ENCODE peak calls at places on chromosome 14, in nine cellular contexts. One of them, this sample, is unnamed.

GRCh38 chr14:67583711-67584644 is 16.1 kb downstream of the PIGH start:
- DNase-seq in lung: no peak
- DNase-seq in heart right ventricle: no peak
- DNase-seq in breast epithelium: no peak
- DNase-seq in colonic mucosa: peak
- DNase-seq in dorsolateral prefrontal cortex: no peak
- DNase-seq in retinal pigment epithelial cell: no peak
- DNase-seq in bronchial epithelial cell: peak
- DNase-seq in fibroblast of pulmonary artery: peak
- DNase-seq in this sample: no peak

GRCh38 chr14:27205036-27205435 is 607.2 kb upstream of the NOVA1 start:
- DNase-seq in lung: no peak
- DNase-seq in colonic mucosa: no peak
- DNase-seq in breast epithelium: no peak
- DNase-seq in fibroblast of pulmonary artery: no peak
- DNase-seq in dorsolateral prefrontal cortex: no peak
- DNase-seq in retinal pigment epithelial cell: no peak
- DNase-seq in heart right ventricle: no peak
- DNase-seq in bronchial epithelial cell: no peak
- DNase-seq in this sample: no peak

GRCh38 chr14:99255621-99256482 is 16.1 kb downstream of the BCL11B start:
- DNase-seq in dorsolateral prefrontal cortex: no peak
- DNase-seq in fibroblast of pulmonary artery: no peak
- DNase-seq in breast epithelium: no peak
- DNase-seq in lung: no peak
- DNase-seq in bronchial epithelial cell: no peak
- DNase-seq in colonic mucosa: no peak
- DNase-seq in retinal pigment epithelial cell: no peak
- DNase-seq in heart right ventricle: no peak
- DNase-seq in this sample: no peak

GRCh38 chr14:105617201-105617777 is 90.9 kb downstream of the TMEM121 start:
- DNase-seq in fibroblast of pulmonary artery: no peak
- DNase-seq in lung: no peak
- DNase-seq in bronchial epithelial cell: no peak
- DNase-seq in breast epithelium: peak
- DNase-seq in dorsolateral prefrontal cortex: no peak
- DNase-seq in heart right ventricle: no peak
- DNase-seq in retinal pigment epithelial cell: no peak
- DNase-seq in colonic mucosa: no peak
- DNase-seq in this sample: no peak

GRCh38 chr14:50675597-50675996 is 7.5 kb upstream of the SAV1 start:
- DNase-seq in fibroblast of pulmonary artery: no peak
- DNase-seq in bronchial epithelial cell: peak
- DNase-seq in breast epithelium: no peak
- DNase-seq in dorsolateral prefrontal cortex: no peak
- DNase-seq in lung: no peak
- DNase-seq in heart right ventricle: no peak
- DNase-seq in retinal pigment epithelial cell: no peak
- DNase-seq in colonic mucosa: no peak
- DNase-seq in this sample: no peak

GRCh38 chr14:58805057-58805456 is 167.3 kb downstream of the DACT1 start:
- DNase-seq in lung: no peak
- DNase-seq in retinal pigment epithelial cell: no peak
- DNase-seq in colonic mucosa: no peak
- DNase-seq in fibroblast of pulmonary artery: peak
- DNase-seq in bronchial epithelial cell: no peak
- DNase-seq in breast epithelium: no peak
- DNase-seq in heart right ventricle: no peak
- DNase-seq in dorsolateral prefrontal cortex: no peak
- DNase-seq in this sample: no peak

GRCh38 chr14:32073537-32074189 is 3.4 kb upstream of the ARHGAP5 start:
- DNase-seq in breast epithelium: no peak
- DNase-seq in retinal pigment epithelial cell: peak
- DNase-seq in bronchial epithelial cell: peak
- DNase-seq in colonic mucosa: peak
- DNase-seq in fibroblast of pulmonary artery: peak
- DNase-seq in lung: peak
- DNase-seq in dorsolateral prefrontal cortex: no peak
- DNase-seq in heart right ventricle: no peak
- DNase-seq in this sample: peak

GRCh38 chr14:75132374-75133086 is 5.7 kb upstream of the NEK9 start:
- DNase-seq in retinal pigment epithelial cell: peak
- DNase-seq in fibroblast of pulmonary artery: peak
- DNase-seq in heart right ventricle: no peak
- DNase-seq in bronchial epithelial cell: peak
- DNase-seq in lung: peak
- DNase-seq in colonic mucosa: peak
- DNase-seq in dorsolateral prefrontal cortex: no peak
- DNase-seq in breast epithelium: no peak
- DNase-seq in this sample: no peak

GRCh38 chr14:104872469-104873341 is 7.6 kb downstream of the CEP170B start:
- DNase-seq in lung: no peak
- DNase-seq in bronchial epithelial cell: peak
- DNase-seq in breast epithelium: no peak
- DNase-seq in fibroblast of pulmonary artery: peak
- DNase-seq in heart right ventricle: peak
- DNase-seq in retinal pigment epithelial cell: no peak
- DNase-seq in dorsolateral prefrontal cortex: no peak
- DNase-seq in colonic mucosa: no peak
- DNase-seq in this sample: no peak

GRCh38 chr14:105171004-105171673 is 2.6 kb upstream of the JAG2 start:
- DNase-seq in retinal pigment epithelial cell: no peak
- DNase-seq in breast epithelium: no peak
- DNase-seq in dorsolateral prefrontal cortex: no peak
- DNase-seq in fibroblast of pulmonary artery: no peak
- DNase-seq in bronchial epithelial cell: no peak
- DNase-seq in lung: no peak
- DNase-seq in heart right ventricle: no peak
- DNase-seq in colonic mucosa: no peak
- DNase-seq in this sample: no peak

GRCh38 chr14:94515856-94516255 is 6.6 kb upstream of the SERPINA12 start:
- DNase-seq in colonic mucosa: no peak
- DNase-seq in fibroblast of pulmonary artery: no peak
- DNase-seq in retinal pigment epithelial cell: no peak
- DNase-seq in breast epithelium: peak
- DNase-seq in heart right ventricle: no peak
- DNase-seq in bronchial epithelial cell: no peak
- DNase-seq in lung: no peak
- DNase-seq in dorsolateral prefrontal cortex: no peak
- DNase-seq in this sample: no peak

DNA sequence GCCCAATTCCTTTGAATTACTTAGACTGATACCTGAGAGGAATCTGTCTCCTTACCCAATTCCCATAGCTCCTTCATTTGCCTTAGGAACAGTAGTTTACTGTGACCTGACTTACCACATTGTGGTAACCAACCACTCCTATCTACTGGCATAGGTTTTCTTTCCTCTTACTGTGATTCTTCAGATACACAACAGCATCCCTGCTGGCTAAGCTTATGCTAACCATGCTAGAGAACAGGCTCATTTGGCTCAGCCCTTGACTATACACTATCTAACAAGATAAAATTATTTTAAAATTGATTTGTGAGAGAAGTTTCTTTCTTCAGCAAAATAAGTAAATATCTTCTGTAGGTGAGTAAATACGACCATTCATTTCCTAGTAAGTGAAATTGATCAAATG is 320.4 kb upstream of the DDHD1 start:
- DNase-seq in bronchial epithelial cell: no peak
- DNase-seq in colonic mucosa: no peak
- DNase-seq in retinal pigment epithelial cell: no peak
- DNase-seq in breast epithelium: no peak
- DNase-seq in heart right ventricle: no peak
- DNase-seq in fibroblast of pulmonary artery: no peak
- DNase-seq in lung: no peak
- DNase-seq in dorsolateral prefrontal cortex: no peak
- DNase-seq in this sample: no peak
- TF ChIP-seq CTCF in bronchial epithelial cell: no peak
- TF ChIP-seq CTCF in colonic mucosa: no peak
- TF ChIP-seq CTCF in retinal pigment epithelial cell: no peak
- TF ChIP-seq CTCF in breast epithelium: no peak
- TF ChIP-seq CTCF in heart right ventricle: no peak
- TF ChIP-seq CTCF in fibroblast of pulmonary artery: no peak
- TF ChIP-seq CTCF in lung: no peak
- TF ChIP-seq CTCF in dorsolateral prefrontal cortex: no peak
- TF ChIP-seq CTCF in this sample: peak

GRCh38 chr14:97634786-97635185 is 837.6 kb downstream of the VRK1 start:
- DNase-seq in fibroblast of pulmonary artery: no peak
- DNase-seq in bronchial epithelial cell: peak
- DNase-seq in breast epithelium: no peak
- DNase-seq in colonic mucosa: no peak
- DNase-seq in dorsolateral prefrontal cortex: no peak
- DNase-seq in lung: no peak
- DNase-seq in retinal pigment epithelial cell: no peak
- DNase-seq in heart right ventricle: no peak
- DNase-seq in this sample: no peak
- H3K4me3 ChIP-seq in fibroblast of pulmonary artery: no peak
- H3K4me3 ChIP-seq in bronchial epithelial cell: no peak
- H3K4me3 ChIP-seq in breast epithelium: peak
- H3K4me3 ChIP-seq in colonic mucosa: no peak
- H3K4me3 ChIP-seq in dorsolateral prefrontal cortex: peak
- H3K4me3 ChIP-seq in lung: no peak
- H3K4me3 ChIP-seq in retinal pigment epithelial cell: no peak
- H3K4me3 ChIP-seq in heart right ventricle: no peak
- H3K4me3 ChIP-seq in this sample: peak

GRCh38 chr14:64801046-64801445 is 78.7 kb downstream of the SPTB start:
- DNase-seq in fibroblast of pulmonary artery: no peak
- DNase-seq in heart right ventricle: no peak
- DNase-seq in bronchial epithelial cell: no peak
- DNase-seq in lung: no peak
- DNase-seq in retinal pigment epithelial cell: no peak
- DNase-seq in dorsolateral prefrontal cortex: no peak
- DNase-seq in breast epithelium: no peak
- DNase-seq in colonic mucosa: no peak
- DNase-seq in this sample: no peak

GRCh38 chr14:64801800-64802199 is 77.9 kb downstream of the SPTB start:
- DNase-seq in retinal pigment epithelial cell: no peak
- DNase-seq in dorsolateral prefrontal cortex: no peak
- DNase-seq in bronchial epithelial cell: no peak
- DNase-seq in fibroblast of pulmonary artery: peak
- DNase-seq in lung: no peak
- DNase-seq in colonic mucosa: no peak
- DNase-seq in breast epithelium: no peak
- DNase-seq in heart right ventricle: no peak
- DNase-seq in this sample: no peak

GRCh38 chr14:64796369-64796768 is 83.3 kb downstream of the SPTB start:
- DNase-seq in bronchial epithelial cell: no peak
- DNase-seq in colonic mucosa: no peak
- DNase-seq in breast epithelium: no peak
- DNase-seq in heart right ventricle: no peak
- DNase-seq in fibroblast of pulmonary artery: no peak
- DNase-seq in retinal pigment epithelial cell: no peak
- DNase-seq in lung: no peak
- DNase-seq in dorsolateral prefrontal cortex: no peak
- DNase-seq in this sample: no peak

GRCh38 chr14:64799555-64799954 is 80.2 kb downstream of the SPTB start:
- DNase-seq in heart right ventricle: no peak
- DNase-seq in breast epithelium: no peak
- DNase-seq in dorsolateral prefrontal cortex: no peak
- DNase-seq in lung: no peak
- DNase-seq in colonic mucosa: no peak
- DNase-seq in retinal pigment epithelial cell: no peak
- DNase-seq in bronchial epithelial cell: no peak
- DNase-seq in fibroblast of pulmonary artery: no peak
- DNase-seq in this sample: no peak

DNA sequence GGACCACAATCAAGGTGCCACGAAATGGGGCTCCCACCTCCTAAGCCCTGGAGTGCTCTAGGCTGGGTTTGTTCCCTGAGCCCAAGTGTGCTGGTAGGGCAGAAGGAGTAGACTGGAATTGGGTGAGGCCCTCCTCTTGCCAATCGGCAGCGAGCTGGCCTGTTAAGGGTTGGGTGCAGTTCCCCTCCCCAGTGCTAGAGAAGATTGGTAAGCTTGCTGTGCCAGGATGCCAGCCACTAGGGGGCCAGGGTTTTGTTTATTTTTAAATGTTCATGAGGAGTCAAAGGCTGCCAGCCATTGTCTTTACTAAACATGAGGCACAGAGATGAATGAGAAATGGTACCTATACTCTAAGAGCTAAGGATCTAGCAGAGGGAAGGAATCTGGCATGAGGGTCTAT is 79.7 kb downstream of the SPTB start:
- DNase-seq in dorsolateral prefrontal cortex: no peak
- DNase-seq in retinal pigment epithelial cell: no peak
- DNase-seq in bronchial epithelial cell: peak
- DNase-seq in lung: peak
- DNase-seq in colonic mucosa: peak
- DNase-seq in breast epithelium: no peak
- DNase-seq in heart right ventricle: peak
- DNase-seq in fibroblast of pulmonary artery: peak
- DNase-seq in this sample: no peak
- TF ChIP-seq CTCF in dorsolateral prefrontal cortex: peak
- TF ChIP-seq CTCF in retinal pigment epithelial cell: peak
- TF ChIP-seq CTCF in bronchial epithelial cell: peak
- TF ChIP-seq CTCF in lung: no peak
- TF ChIP-seq CTCF in colonic mucosa: peak
- TF ChIP-seq CTCF in breast epithelium: no peak
- TF ChIP-seq CTCF in heart right ventricle: peak
- TF ChIP-seq CTCF in fibroblast of pulmonary artery: peak
- TF ChIP-seq CTCF in this sample: peak

GRCh38 chr14:22535916-22536315 is 53.1 kb downstream of the DAD1 start:
- DNase-seq in bronchial epithelial cell: no peak
- DNase-seq in heart right ventricle: no peak
- DNase-seq in dorsolateral prefrontal cortex: no peak
- DNase-seq in breast epithelium: no peak
- DNase-seq in lung: no peak
- DNase-seq in colonic mucosa: no peak
- DNase-seq in fibroblast of pulmonary artery: no peak
- DNase-seq in retinal pigment epithelial cell: no peak
- DNase-seq in this sample: no peak

GRCh38 chr14:22533739-22534359 is 55.2 kb downstream of the DAD1 start:
- DNase-seq in colonic mucosa: no peak
- DNase-seq in retinal pigment epithelial cell: no peak
- DNase-seq in fibroblast of pulmonary artery: no peak
- DNase-seq in heart right ventricle: no peak
- DNase-seq in breast epithelium: no peak
- DNase-seq in bronchial epithelial cell: no peak
- DNase-seq in lung: no peak
- DNase-seq in dorsolateral prefrontal cortex: no peak
- DNase-seq in this sample: no peak

GRCh38 chr14:22534547-22534946 is 54.5 kb downstream of the DAD1 start:
- DNase-seq in fibroblast of pulmonary artery: no peak
- DNase-seq in colonic mucosa: no peak
- DNase-seq in retinal pigment epithelial cell: no peak
- DNase-seq in lung: no peak
- DNase-seq in breast epithelium: no peak
- DNase-seq in dorsolateral prefrontal cortex: no peak
- DNase-seq in bronchial epithelial cell: no peak
- DNase-seq in heart right ventricle: no peak
- DNase-seq in this sample: no peak

GRCh38 chr14:22536853-22537338 is 52.1 kb downstream of the DAD1 start:
- DNase-seq in lung: peak
- DNase-seq in fibroblast of pulmonary artery: peak
- DNase-seq in heart right ventricle: no peak
- DNase-seq in colonic mucosa: peak
- DNase-seq in breast epithelium: no peak
- DNase-seq in dorsolateral prefrontal cortex: peak
- DNase-seq in bronchial epithelial cell: peak
- DNase-seq in retinal pigment epithelial cell: peak
- DNase-seq in this sample: peak

DNA sequence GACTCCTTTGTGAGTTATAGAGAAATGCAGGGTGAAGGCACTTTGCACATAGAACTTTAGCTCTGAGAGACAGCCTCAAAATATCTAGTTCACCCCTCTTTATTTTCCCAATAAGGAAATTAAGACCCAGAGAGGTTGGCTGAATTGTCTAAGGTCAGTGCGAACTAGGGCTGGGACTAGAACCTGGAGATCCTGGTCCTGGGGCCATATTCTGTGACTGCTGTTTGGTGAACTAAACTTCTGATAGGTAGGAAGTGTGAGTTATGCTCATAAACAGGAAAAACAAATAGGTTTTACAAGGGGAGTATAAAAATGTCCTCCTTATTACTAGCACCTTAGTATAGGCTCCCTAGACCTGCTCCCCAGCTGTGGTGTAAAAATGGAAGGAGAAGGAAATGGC is 53.9 kb downstream of the DAD1 start:
- DNase-seq in dorsolateral prefrontal cortex: no peak
- DNase-seq in lung: no peak
- DNase-seq in heart right ventricle: no peak
- DNase-seq in breast epithelium: no peak
- DNase-seq in bronchial epithelial cell: no peak
- DNase-seq in fibroblast of pulmonary artery: no peak
- DNase-seq in colonic mucosa: no peak
- DNase-seq in retinal pigment epithelial cell: no peak
- DNase-seq in this sample: no peak
- H3K4me3 ChIP-seq in dorsolateral prefrontal cortex: no peak
- H3K4me3 ChIP-seq in lung: no peak
- H3K4me3 ChIP-seq in heart right ventricle: no peak
- H3K4me3 ChIP-seq in breast epithelium: no peak
- H3K4me3 ChIP-seq in bronchial epithelial cell: no peak
- H3K4me3 ChIP-seq in fibroblast of pulmonary artery: no peak
- H3K4me3 ChIP-seq in colonic mucosa: no peak
- H3K4me3 ChIP-seq in retinal pigment epithelial cell: no peak
- H3K4me3 ChIP-seq in this sample: no peak